ENCODE peak calls at places on chromosomes 13 and 19, in six cellular contexts. O is left ventricle myocardium inferior, C is uterus, V is mesenchymal stem cell, S is lower leg skin, X is fibroblast of mammary gland. J is an unnamed sample.

GRCh38 chr13:96792736-96793444 is 201.4 kb downstream of the OXGR1 start:
- DNase-seq in O (no peak), S (no peak), X (peak; percentile 35), C (no peak), V (no peak), J (no peak)

GRCh38 chr19:33064117-33064777 is 441 bp downstream of the RHPN2 start:
- DNase-seq in V (peak; percentile 42), X (no peak), C (no peak), O (no peak), S (no peak), J (peak; percentile 67)

GRCh38 chr13:68023838-68024581 is 793.9 kb upstream of the PCDH9 start:
- DNase-seq in O (no peak), X (no peak), V (no peak), C (no peak), S (no peak), J (no peak)

GRCh38 chr19:50982186-50982585 is 1.5 kb downstream of the KLK7 start:
- DNase-seq in X (no peak), S (no peak), C (no peak), V (no peak), O (no peak), J (no peak)

GRCh38 chr13:110089815-110090214 is 217.1 kb downstream of the COL4A1 start:
- DNase-seq in O (no peak), S (no peak), X (no peak), C (no peak), V (no peak), J (no peak)

GRCh38 chr13:51935326-51936171 is 73.8 kb downstream of the CCDC70 start:
- DNase-seq in V (peak; percentile 14), X (peak; percentile 4), S (no peak), O (no peak), C (no peak), J (peak; percentile 43)

GRCh38 chr19:325937-326565 is 18.5 kb downstream of the MIER2 start:
- DNase-seq in S (peak; percentile 18), X (no peak), V (no peak), O (no peak), C (no peak), J (no peak)

GRCh38 chr13:33109801-33110200 is 93.6 kb downstream of the KL start:
- DNase-seq in V (no peak), S (no peak), X (peak; percentile 43), C (no peak), O (no peak), J (peak; percentile 19)

GRCh38 chr13:40189885-40190655 is 476.4 kb downstream of the FOXO1 start:
- DNase-seq in V (no peak), S (no peak), O (no peak), X (no peak), C (no peak), J (no peak)

GRCh38 chr13:37621811-37622361 is 23.3 kb upstream of the POSTN start:
- DNase-seq in S (no peak), O (no peak), C (peak; percentile 36), V (peak; percentile 79), X (peak; percentile 97), J (no peak)

GRCh38 chr13:75961911-75962310 is 325.8 kb downstream of the LMO7 start:
- DNase-seq in C (no peak), O (no peak), S (no peak), V (no peak), X (no peak), J (no peak)

GRCh38 chr19:11931513-11931912 is 6.6 kb downstream of the ZNF700 start:
- DNase-seq in S (no peak), X (no peak), C (no peak), O (no peak), V (no peak), J (no peak)

GRCh38 chr13:104953588-104953987 is 1581.9 kb downstream of the EFNB2 start:
- DNase-seq in C (no peak), X (peak; percentile 49), V (no peak), O (no peak), S (no peak), J (no peak)

GRCh38 chr13:104954210-104954609 is 1581.3 kb downstream of the EFNB2 start:
- DNase-seq in S (no peak), C (no peak), V (peak; percentile 9), O (no peak), X (peak; percentile 38), J (no peak)

DNA sequence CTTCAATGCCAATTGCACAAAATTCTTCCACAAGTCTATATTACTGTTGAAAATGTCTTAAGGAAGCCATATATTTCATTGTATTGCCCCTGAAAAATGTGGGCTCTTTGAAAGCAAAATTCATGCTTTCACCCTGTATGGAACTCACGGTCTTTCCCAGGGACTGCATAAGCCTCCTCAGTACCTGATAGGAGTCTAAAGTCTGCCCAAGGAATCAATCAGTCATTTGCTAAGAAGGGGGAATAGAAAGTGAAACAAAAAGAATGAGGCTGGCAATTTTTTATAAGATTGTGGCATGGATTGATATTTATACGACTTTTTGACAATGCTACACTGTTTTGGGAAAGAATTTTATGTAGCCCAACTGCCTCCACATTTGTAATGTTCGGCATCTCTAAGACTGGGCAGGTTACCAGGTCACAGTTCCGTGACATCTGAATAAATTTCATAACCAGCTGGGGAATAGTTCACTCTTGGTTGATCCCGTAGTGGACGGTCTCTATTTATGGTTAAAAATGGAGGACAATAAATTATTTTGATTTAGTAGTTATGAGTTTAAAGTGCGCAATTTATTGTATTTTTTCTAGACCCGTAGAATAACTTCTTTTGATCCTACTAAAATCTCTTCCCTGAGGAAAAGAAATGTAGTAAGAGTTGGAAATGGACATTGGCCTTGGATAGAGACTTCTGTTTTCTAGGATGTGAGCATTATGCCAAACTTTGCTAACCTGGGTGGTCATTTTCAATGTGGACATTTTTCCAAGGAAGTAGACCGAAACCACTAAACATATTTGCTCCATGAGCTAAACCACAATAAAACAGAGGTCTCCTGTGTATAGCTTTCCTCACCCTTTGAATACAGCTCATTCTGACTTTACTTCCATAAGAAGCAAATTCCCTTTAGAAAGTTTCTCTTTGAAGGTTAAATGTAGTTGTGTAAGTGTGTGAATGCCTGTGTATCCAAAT is 1585.3 kb downstream of the EFNB2 start:
- DNase-seq in V (peak; percentile 2), X (peak; percentile 48), S (no peak), C (no peak), O (no peak), J (no peak)
- H3K4me3 ChIP-seq in V (no peak overlapping the region), X (no peak overlapping the region), S (no peak overlapping the region), C (no peak overlapping the region), O (no peak overlapping the region), J (no peak overlapping the region)

GRCh38 chr19:13034636-13035035 is 39.4 kb downstream of the NFIX start:
- DNase-seq in S (no peak), C (no peak), X (no peak), V (no peak), O (no peak), J (no peak)

GRCh38 chr19:13037161-13037560 is 41.9 kb downstream of the NFIX start:
- DNase-seq in V (peak; percentile 58), C (no peak), X (peak; percentile 83), S (no peak), O (no peak), J (no peak)

GRCh38 chr19:13037718-13038117 is 42.4 kb downstream of the NFIX start:
- DNase-seq in X (no peak), V (no peak), O (no peak), S (no peak), C (no peak), J (no peak)

GRCh38 chr19:13035820-13036365 is 40.6 kb downstream of the NFIX start:
- DNase-seq in O (no peak), X (no peak), V (no peak), C (no peak), S (no peak), J (no peak)

GRCh38 chr19:13036366-13036976 is 41.2 kb downstream of the NFIX start:
- DNase-seq in C (peak; percentile 69), O (no peak), S (no peak), V (no peak), X (peak; percentile 76), J (peak; percentile 88)
- H3K4me3 ChIP-seq in C (no peak overlapping the region), O (no peak overlapping the region), S (no peak overlapping the region), V (no peak overlapping the region), X (no peak overlapping the region), J (no peak overlapping the region)

DNA sequence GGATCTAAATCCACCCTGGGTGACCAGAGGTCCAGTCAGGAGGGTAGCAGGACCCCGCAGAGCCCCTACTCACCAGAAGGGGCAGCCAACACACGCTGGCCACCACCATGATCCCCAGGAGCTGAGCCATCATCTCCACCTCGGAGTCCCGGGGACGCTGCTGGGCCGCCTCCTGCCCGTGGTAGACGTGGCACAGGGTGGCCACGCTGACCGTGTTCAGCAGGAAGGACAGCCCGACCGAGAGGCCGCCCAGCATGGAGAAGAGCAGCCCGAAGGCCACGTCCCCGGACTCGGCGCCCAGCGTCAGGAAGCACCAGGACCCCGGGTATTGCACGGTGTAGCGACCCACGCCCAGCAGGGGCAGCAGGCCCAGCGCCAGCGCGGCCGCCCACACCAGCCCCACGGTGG is 6.9 kb downstream of the TBXA2R start:
- DNase-seq in S (no peak), V (no peak), O (no peak), X (no peak), C (no peak), J (no peak)
- H3K4me3 ChIP-seq in S (no peak overlapping the region), V (no peak overlapping the region), O (no peak overlapping the region), X (no peak overlapping the region), C (no peak overlapping the region), J (no peak overlapping the region)

GRCh38 chr19:3365447-3366103 is 808 bp upstream of the NFIC start:
- DNase-seq in C (peak; percentile 83), O (peak; percentile 75), X (peak; percentile 71), S (peak; percentile 95), V (peak; percentile 77), J (peak; percentile 64)
- H3K4me3 ChIP-seq in C (peak overlapping the region; percentile 61), O (peak overlapping the region; percentile 89), X (peak overlapping the region; percentile 82), S (no peak overlapping the region), V (no peak overlapping the region), J (peak overlapping the region; percentile 71)

DNA sequence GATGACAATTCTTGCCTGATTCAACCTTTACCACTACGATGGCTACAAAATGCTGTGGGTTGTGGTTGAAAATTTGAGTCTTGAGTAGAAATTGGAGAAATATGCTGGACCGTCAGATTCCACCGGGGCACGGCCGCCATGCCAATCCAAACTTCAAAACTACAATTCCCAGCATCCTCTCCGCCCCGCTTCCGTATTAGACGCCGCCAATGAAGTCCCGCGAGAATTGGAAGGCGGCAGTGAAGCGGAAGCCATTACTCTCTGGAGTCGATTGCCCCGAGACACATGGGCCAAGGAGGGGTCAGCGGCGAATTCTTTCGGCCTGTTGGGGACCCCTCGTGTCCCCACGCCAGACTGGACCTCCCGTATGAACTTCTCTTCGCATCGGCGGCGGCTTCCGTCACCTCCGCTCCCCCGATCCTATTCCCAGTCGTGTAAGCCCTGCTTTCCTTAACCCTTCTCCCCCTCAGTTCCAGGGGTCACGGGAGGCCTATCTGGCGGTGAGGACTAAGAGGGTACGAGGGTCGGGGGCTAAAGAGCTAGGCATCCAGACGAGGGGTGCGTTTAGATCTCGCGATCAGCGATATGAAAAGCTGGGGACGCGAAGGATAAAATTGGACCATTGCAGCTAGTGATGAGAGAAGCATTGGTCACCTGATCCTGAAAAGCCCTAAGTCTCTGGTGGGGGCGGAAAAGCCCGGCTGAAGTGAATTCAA is at the start of gene ZNF317:
- DNase-seq in O (peak; percentile 90), V (peak; percentile 94), S (peak; percentile 98), C (peak; percentile 95), X (peak; percentile 90), J (peak; percentile 89)
- H3K4me3 ChIP-seq in O (peak within 1 kb of the TSS; percentile 88), V (peak within 1 kb of the TSS; percentile 63), S (peak within 1 kb of the TSS; percentile 98), C (peak within 1 kb of the TSS; percentile 72), X (peak within 1 kb of the TSS; percentile 99), J (peak within 1 kb of the TSS; percentile 65)

DNA sequence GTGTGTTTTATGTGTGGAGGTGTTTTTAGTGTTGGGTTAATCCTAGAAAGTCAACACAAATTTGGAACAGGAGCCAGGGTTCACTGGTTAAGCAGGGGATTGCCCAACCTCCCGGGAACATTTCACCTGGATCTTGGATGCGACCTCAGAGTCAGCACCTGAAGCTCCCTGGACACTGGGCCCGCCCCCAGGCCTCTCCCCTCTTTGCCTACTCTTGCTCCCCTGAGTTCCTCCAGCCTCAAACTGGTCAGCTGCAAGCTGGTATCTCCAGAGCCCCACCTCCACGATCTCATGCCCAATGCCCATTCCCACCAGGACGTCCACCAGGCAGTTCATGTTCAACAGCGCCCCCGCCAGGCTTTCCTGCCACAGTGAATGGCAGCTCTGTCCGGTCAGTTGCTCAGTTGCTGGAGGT is 9.7 kb downstream of the HSD17B14 start:
- DNase-seq in O (no peak), X (no peak), V (no peak), C (no peak), S (no peak), J (no peak)
- H3K4me3 ChIP-seq in O (no peak overlapping the region), X (no peak overlapping the region), V (no peak overlapping the region), C (no peak overlapping the region), S (no peak overlapping the region), J (no peak overlapping the region)